ENCODE peak calls at places on chromosomes 11 and 22, in four cellular contexts. One of them, this sample, is unnamed.
A peak's percentile ranks its signal among the peaks of the same experiment; 100 is the strongest.

GRCh38 chr11:126542621-126543020 is 187.1 kb downstream of the ST3GAL4 start:
- DNase-seq in NCI-H1417: no peak
- DNase-seq in LHCN-M2: no peak
- DNase-seq in brain microvascular endothelial cell: no peak
- DNase-seq in this sample: no peak

GRCh38 chr11:68425866-68426380 is 34.6 kb upstream of the PPP6R3 start:
- DNase-seq in NCI-H1417: no peak
- DNase-seq in LHCN-M2: no peak
- DNase-seq in brain microvascular endothelial cell: no peak
- DNase-seq in this sample: no peak

GRCh38 chr11:48170176-48170839 is 46.3 kb upstream of the OR4B1 start:
- DNase-seq in NCI-H1417: no peak
- DNase-seq in LHCN-M2: peak; percentile 19
- DNase-seq in brain microvascular endothelial cell: peak; percentile 57
- DNase-seq in this sample: no peak

GRCh38 chr22:29463487-29464088 is 16.4 kb upstream of the NEFH start:
- DNase-seq in NCI-H1417: no peak
- DNase-seq in LHCN-M2: no peak
- DNase-seq in brain microvascular endothelial cell: no peak
- DNase-seq in this sample: no peak

GRCh38 chr11:16825968-16826367 is 87.5 kb downstream of the C11orf58 start:
- DNase-seq in NCI-H1417: no peak
- DNase-seq in LHCN-M2: no peak
- DNase-seq in brain microvascular endothelial cell: no peak
- DNase-seq in this sample: no peak

GRCh38 chr11:62669420-62670161 is 1.9 kb upstream of the UQCC3 start:
- DNase-seq in NCI-H1417: no peak
- DNase-seq in LHCN-M2: no peak
- DNase-seq in brain microvascular endothelial cell: no peak
- DNase-seq in this sample: no peak

GRCh38 chr11:35662061-35662648 is 420 bp upstream of the TRIM44 start:
- DNase-seq in NCI-H1417: peak; percentile 75
- DNase-seq in LHCN-M2: no peak
- DNase-seq in brain microvascular endothelial cell: no peak
- DNase-seq in this sample: no peak

GRCh38 chr22:49330421-49331222 is 497.1 kb downstream of the BRD1 start:
- DNase-seq in NCI-H1417: no peak
- DNase-seq in LHCN-M2: no peak
- DNase-seq in brain microvascular endothelial cell: no peak
- DNase-seq in this sample: no peak

GRCh38 chr11:65355013-65355775 is 643 bp downstream of the TIGD3 start:
- DNase-seq in NCI-H1417: peak; percentile 84
- DNase-seq in LHCN-M2: no peak
- DNase-seq in brain microvascular endothelial cell: no peak
- DNase-seq in this sample: peak; percentile 61

GRCh38 chr11:30258679-30259078 is 27.9 kb downstream of the FSHB start:
- DNase-seq in NCI-H1417: no peak
- DNase-seq in LHCN-M2: peak; percentile 64
- DNase-seq in brain microvascular endothelial cell: no peak
- DNase-seq in this sample: no peak

GRCh38 chr11:3157381-3158130 is 7.6 kb downstream of the OSBPL5 start:
- DNase-seq in NCI-H1417: no peak
- DNase-seq in LHCN-M2: no peak
- DNase-seq in brain microvascular endothelial cell: peak; percentile 32
- DNase-seq in this sample: no peak

GRCh38 chr11:71245601-71246391 is 6.6 kb downstream of the SHANK2 start:
- DNase-seq in NCI-H1417: no peak
- DNase-seq in LHCN-M2: no peak
- DNase-seq in brain microvascular endothelial cell: no peak
- DNase-seq in this sample: no peak

GRCh38 chr11:74121804-74122203 is 49.0 kb downstream of the C2CD3 start:
- DNase-seq in NCI-H1417: no peak
- DNase-seq in LHCN-M2: no peak
- DNase-seq in brain microvascular endothelial cell: no peak
- DNase-seq in this sample: no peak

GRCh38 chr11:8650401-8650990 is 32.0 kb downstream of the TRIM66 start:
- DNase-seq in NCI-H1417: no peak
- DNase-seq in LHCN-M2: peak; percentile 71
- DNase-seq in brain microvascular endothelial cell: no peak
- DNase-seq in this sample: no peak

GRCh38 chr11:119691020-119691666 is 37.9 kb downstream of the NECTIN1 start:
- DNase-seq in NCI-H1417: no peak
- DNase-seq in LHCN-M2: no peak
- DNase-seq in brain microvascular endothelial cell: no peak
- DNase-seq in this sample: no peak

GRCh38 chr22:27283714-27284113 is 517.8 kb downstream of the MN1 start:
- DNase-seq in NCI-H1417: no peak
- DNase-seq in LHCN-M2: no peak
- DNase-seq in brain microvascular endothelial cell: no peak
- DNase-seq in this sample: no peak

GRCh38 chr11:114085965-114086364 is 26.5 kb downstream of the ZBTB16 start:
- DNase-seq in NCI-H1417: peak; percentile 77
- DNase-seq in LHCN-M2: no peak
- DNase-seq in brain microvascular endothelial cell: no peak
- DNase-seq in this sample: no peak

GRCh38 chr22:49236541-49237075 is 591.1 kb downstream of the BRD1 start:
- DNase-seq in NCI-H1417: no peak
- DNase-seq in LHCN-M2: no peak
- DNase-seq in brain microvascular endothelial cell: no peak
- DNase-seq in this sample: no peak

GRCh38 chr11:48093795-48094642 is 113.7 kb downstream of the PTPRJ start:
- DNase-seq in NCI-H1417: peak; percentile 54
- DNase-seq in LHCN-M2: peak; percentile 27
- DNase-seq in brain microvascular endothelial cell: no peak
- DNase-seq in this sample: no peak

GRCh38 chr11:57604289-57605010 is 7.0 kb downstream of the SERPING1 start:
- DNase-seq in NCI-H1417: no peak
- DNase-seq in LHCN-M2: no peak
- DNase-seq in brain microvascular endothelial cell: no peak
- DNase-seq in this sample: no peak

GRCh38 chr11:122177238-122177637 is 61.2 kb upstream of the BLID start:
- DNase-seq in NCI-H1417: no peak
- DNase-seq in LHCN-M2: peak; percentile 17
- DNase-seq in brain microvascular endothelial cell: no peak
- DNase-seq in this sample: no peak

GRCh38 chr11:17238377-17238776 is 30.6 kb upstream of the PIK3C2A start:
- DNase-seq in NCI-H1417: peak; percentile 22
- DNase-seq in LHCN-M2: no peak
- DNase-seq in brain microvascular endothelial cell: no peak
- DNase-seq in this sample: no peak

GRCh38 chr11:132719684-132720083 is 812.6 kb downstream of the OPCML start:
- DNase-seq in NCI-H1417: no peak
- DNase-seq in LHCN-M2: no peak
- DNase-seq in brain microvascular endothelial cell: no peak
- DNase-seq in this sample: no peak

GRCh38 chr11:69325446-69325845 is 31.5 kb downstream of the MYEOV start:
- DNase-seq in NCI-H1417: no peak
- DNase-seq in LHCN-M2: no peak
- DNase-seq in brain microvascular endothelial cell: no peak
- DNase-seq in this sample: no peak

GRCh38 chr11:96155627-96156378 is 187.2 kb downstream of the MAML2 start:
- DNase-seq in NCI-H1417: no peak
- DNase-seq in LHCN-M2: peak; percentile 97
- DNase-seq in brain microvascular endothelial cell: peak; percentile 99
- DNase-seq in this sample: no peak

GRCh38 chr22:39439170-39439569 is 17.6 kb upstream of the MGAT3 start:
- DNase-seq in NCI-H1417: no peak
- DNase-seq in LHCN-M2: peak; percentile 51
- DNase-seq in brain microvascular endothelial cell: peak; percentile 85
- DNase-seq in this sample: no peak

GRCh38 chr11:132078230-132078629 is 707.8 kb downstream of the NTM start:
- DNase-seq in NCI-H1417: no peak
- DNase-seq in LHCN-M2: no peak
- DNase-seq in brain microvascular endothelial cell: no peak
- DNase-seq in this sample: no peak

GRCh38 chr11:93396356-93396755 is 65.8 kb downstream of the DEUP1 start:
- DNase-seq in NCI-H1417: no peak
- DNase-seq in LHCN-M2: no peak
- DNase-seq in brain microvascular endothelial cell: peak; percentile 1
- DNase-seq in this sample: no peak

GRCh38 chr11:73331138-73331916 is 23.3 kb downstream of the ARHGEF17 start:
- DNase-seq in NCI-H1417: no peak
- DNase-seq in LHCN-M2: no peak
- DNase-seq in brain microvascular endothelial cell: peak; percentile 50
- DNase-seq in this sample: no peak

GRCh38 chr11:15970506-15971214 is 385.7 kb downstream of the SOX6 start:
- DNase-seq in NCI-H1417: no peak
- DNase-seq in LHCN-M2: no peak
- DNase-seq in brain microvascular endothelial cell: no peak
- DNase-seq in this sample: no peak

GRCh38 chr11:316031-316701 is 2.3 kb downstream of the IFITM1 start:
- DNase-seq in NCI-H1417: no peak
- DNase-seq in LHCN-M2: no peak
- DNase-seq in brain microvascular endothelial cell: no peak
- DNase-seq in this sample: no peak

GRCh38 chr11:111916768-111917167 is 1.9 kb upstream of the C11orf52 start:
- DNase-seq in NCI-H1417: no peak
- DNase-seq in LHCN-M2: no peak
- DNase-seq in brain microvascular endothelial cell: no peak
- DNase-seq in this sample: no peak

GRCh38 chr11:70558651-70559050 is 160.3 kb downstream of the CTTN start:
- DNase-seq in NCI-H1417: no peak
- DNase-seq in LHCN-M2: no peak
- DNase-seq in brain microvascular endothelial cell: no peak
- DNase-seq in this sample: no peak

GRCh38 chr22:38758276-38758945 is 2.6 kb upstream of the SUN2 start:
- DNase-seq in NCI-H1417: no peak
- DNase-seq in LHCN-M2: no peak
- DNase-seq in brain microvascular endothelial cell: no peak
- DNase-seq in this sample: peak; percentile 87

GRCh38 chr11:61717286-61718033 is 35.0 kb upstream of the MYRF start:
- DNase-seq in NCI-H1417: no peak
- DNase-seq in LHCN-M2: no peak
- DNase-seq in brain microvascular endothelial cell: no peak
- DNase-seq in this sample: no peak

GRCh38 chr11:19577391-19577831 is 135.2 kb upstream of the NAV2 start:
- DNase-seq in NCI-H1417: peak; percentile 16
- DNase-seq in LHCN-M2: no peak
- DNase-seq in brain microvascular endothelial cell: no peak
- DNase-seq in this sample: no peak

GRCh38 chr11:1829039-1829820 is 5.6 kb upstream of the SYT8 start:
- DNase-seq in NCI-H1417: no peak
- DNase-seq in LHCN-M2: peak; percentile 84
- DNase-seq in brain microvascular endothelial cell: peak; percentile 25
- DNase-seq in this sample: no peak

GRCh38 chr11:86183694-86184093 is 60.9 kb upstream of the EED start:
- DNase-seq in NCI-H1417: no peak
- DNase-seq in LHCN-M2: peak; percentile 53
- DNase-seq in brain microvascular endothelial cell: peak; percentile 63
- DNase-seq in this sample: no peak

GRCh38 chr11:124674571-124674970 is 867 bp downstream of the SPA17 start:
- DNase-seq in NCI-H1417: no peak
- DNase-seq in LHCN-M2: no peak
- DNase-seq in brain microvascular endothelial cell: no peak
- DNase-seq in this sample: no peak

GRCh38 chr22:19457828-19458428 is 10.4 kb upstream of the C22orf39 start:
- DNase-seq in NCI-H1417: no peak
- DNase-seq in LHCN-M2: no peak
- DNase-seq in brain microvascular endothelial cell: no peak
- DNase-seq in this sample: no peak